ENCODE peak calls at places on chromosomes 6 and 20, in four cellular contexts. One of them, this sample, is unnamed.

GRCh38 chr6:6851059-6851658 is 256.6 kb upstream of the RREB1 start:
- DNase-seq in HepG2: peak
- DNase-seq in SK-N-SH: no peak
- DNase-seq in K562: peak
- DNase-seq in this sample: peak

GRCh38 chr6:47520282-47520681 is 42.7 kb downstream of the CD2AP start:
- DNase-seq in K562: no peak
- DNase-seq in SK-N-SH: no peak
- DNase-seq in HepG2: peak
- DNase-seq in this sample: no peak

GRCh38 chr6:126696921-126697693 is 357.2 kb downstream of the CENPW start:
- DNase-seq in SK-N-SH: peak
- DNase-seq in K562: no peak
- DNase-seq in HepG2: no peak
- DNase-seq in this sample: no peak

GRCh38 chr6:9628819-9629218 is 786.1 kb downstream of the TFAP2A start:
- DNase-seq in K562: no peak
- DNase-seq in HepG2: no peak
- DNase-seq in SK-N-SH: no peak
- DNase-seq in this sample: no peak

GRCh38 chr6:4374231-4374630 is 238.9 kb upstream of the ECI2 start:
- DNase-seq in K562: no peak
- DNase-seq in SK-N-SH: no peak
- DNase-seq in HepG2: no peak
- DNase-seq in this sample: no peak

GRCh38 chr6:11974089-11974488 is 38.0 kb upstream of the HIVEP1 start:
- DNase-seq in HepG2: no peak
- DNase-seq in SK-N-SH: no peak
- DNase-seq in K562: no peak
- DNase-seq in this sample: no peak

GRCh38 chr6:78513856-78514255 is 353.5 kb upstream of the IRAK1BP1 start:
- DNase-seq in HepG2: no peak
- DNase-seq in SK-N-SH: peak
- DNase-seq in K562: no peak
- DNase-seq in this sample: peak

GRCh38 chr20:38789503-38790209 is 15.8 kb upstream of the PPP1R16B start:
- DNase-seq in HepG2: no peak
- DNase-seq in SK-N-SH: no peak
- DNase-seq in K562: no peak
- DNase-seq in this sample: peak

GRCh38 chr20:46358336-46359058 is 47.9 kb downstream of the ELMO2 start:
- DNase-seq in K562: no peak
- DNase-seq in SK-N-SH: no peak
- DNase-seq in HepG2: no peak
- DNase-seq in this sample: no peak

GRCh38 chr6:129593233-129593564 is 116.8 kb downstream of the ARHGAP18 start:
- DNase-seq in HepG2: peak
- DNase-seq in K562: no peak
- DNase-seq in SK-N-SH: no peak
- DNase-seq in this sample: no peak

DNA sequence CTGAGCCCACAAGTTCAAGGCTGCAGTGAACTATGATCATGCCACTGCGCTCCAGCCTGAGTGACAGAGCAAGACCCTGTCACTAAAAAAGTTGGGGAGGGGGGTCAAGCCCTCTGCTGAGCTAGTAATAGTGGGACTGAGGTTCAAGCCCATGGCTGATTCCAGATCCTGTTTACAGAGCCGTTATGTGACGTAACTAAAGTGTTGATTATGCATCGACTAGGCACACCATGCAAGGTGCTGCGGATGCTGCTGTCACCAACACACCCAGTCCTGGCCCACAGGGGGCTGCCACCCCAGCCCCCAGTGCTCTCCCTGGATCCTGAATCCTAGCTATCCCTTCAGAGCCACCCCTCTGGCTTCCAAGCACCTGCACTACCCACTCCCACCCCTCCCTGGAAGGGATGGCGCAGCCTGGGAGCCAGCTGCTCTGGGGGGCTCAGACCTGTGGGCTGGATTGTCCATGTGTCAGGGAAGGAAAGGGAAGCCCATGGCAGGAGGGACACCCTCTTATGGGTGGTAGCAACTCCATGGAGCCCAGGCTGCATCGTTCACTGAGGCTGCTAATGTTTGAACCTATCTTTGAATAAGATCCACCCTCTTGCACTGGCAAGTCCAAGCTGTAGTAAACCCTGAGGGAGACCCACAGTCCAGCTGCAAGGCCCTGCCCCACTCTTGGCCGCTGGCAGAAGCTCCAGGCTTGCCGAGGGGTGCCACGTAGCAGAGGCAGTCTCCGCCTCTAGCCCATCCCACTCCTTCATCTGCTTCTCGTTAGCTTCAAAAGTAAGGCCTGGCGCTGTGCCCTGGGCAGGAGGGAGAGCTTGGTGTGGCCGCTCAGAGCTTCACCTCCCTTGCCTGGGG is 95.0 kb downstream of the SNX5 start:
- DNase-seq in SK-N-SH: peak
- DNase-seq in HepG2: peak
- DNase-seq in K562: no peak
- DNase-seq in this sample: peak
- TF ChIP-seq ELF1 in SK-N-SH: no peak
- TF ChIP-seq ELF1 in HepG2: peak
- TF ChIP-seq ELF1 in K562: no peak
- TF ChIP-seq ELF1 in this sample: no peak

DNA sequence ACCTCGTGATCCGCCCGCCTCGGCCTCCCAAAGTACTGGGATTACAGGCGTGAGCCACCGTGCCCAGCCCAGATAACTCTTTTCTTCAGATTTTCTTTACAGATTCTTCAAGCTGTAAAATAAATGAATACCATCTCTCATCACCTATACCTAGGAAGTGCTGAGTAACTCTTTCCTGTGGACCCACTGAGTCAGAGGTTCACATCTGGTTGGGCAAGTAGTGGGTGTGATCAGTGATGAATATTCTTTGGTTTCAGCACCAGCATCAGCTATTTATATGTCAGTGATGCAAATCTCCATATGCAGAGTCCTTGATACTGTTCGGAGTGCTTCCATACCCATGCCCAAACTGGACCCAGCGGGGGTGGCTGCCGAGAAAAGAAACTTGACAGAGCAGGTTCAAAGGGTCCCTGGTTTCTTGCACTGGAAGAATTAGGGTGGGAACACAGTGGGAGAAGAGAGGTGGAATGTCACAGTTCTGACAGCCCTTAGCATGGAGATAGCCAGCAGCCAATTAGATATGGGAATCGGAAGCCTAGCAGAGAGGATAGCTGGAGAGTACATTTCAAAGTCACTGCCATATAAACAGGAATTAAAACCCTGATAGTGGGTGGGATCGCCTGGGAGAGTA is 64.9 kb upstream of the DDR1 start:
- DNase-seq in SK-N-SH: no peak
- DNase-seq in K562: no peak
- DNase-seq in HepG2: no peak
- DNase-seq in this sample: no peak
- TF ChIP-seq ELF1 in SK-N-SH: no peak
- TF ChIP-seq ELF1 in K562: peak
- TF ChIP-seq ELF1 in HepG2: no peak
- TF ChIP-seq ELF1 in this sample: no peak

GRCh38 chr6:157811476-157812173 is 11.4 kb upstream of the SNX9 start:
- DNase-seq in SK-N-SH: no peak
- DNase-seq in K562: peak
- DNase-seq in HepG2: no peak
- DNase-seq in this sample: no peak

GRCh38 chr6:157813757-157814455 is 9.1 kb upstream of the SNX9 start:
- DNase-seq in SK-N-SH: no peak
- DNase-seq in HepG2: no peak
- DNase-seq in K562: no peak
- DNase-seq in this sample: no peak

GRCh38 chr6:157812425-157813171 is 10.4 kb upstream of the SNX9 start:
- DNase-seq in SK-N-SH: no peak
- DNase-seq in HepG2: no peak
- DNase-seq in K562: no peak
- DNase-seq in this sample: no peak

GRCh38 chr6:157814883-157815282 is 8.2 kb upstream of the SNX9 start:
- DNase-seq in SK-N-SH: no peak
- DNase-seq in HepG2: no peak
- DNase-seq in K562: no peak
- DNase-seq in this sample: no peak

GRCh38 chr6:157813191-157813590 is 9.9 kb upstream of the SNX9 start:
- DNase-seq in K562: peak
- DNase-seq in SK-N-SH: no peak
- DNase-seq in HepG2: no peak
- DNase-seq in this sample: no peak
- TF ChIP-seq ELF1 in K562: no peak
- TF ChIP-seq ELF1 in SK-N-SH: no peak
- TF ChIP-seq ELF1 in HepG2: no peak
- TF ChIP-seq ELF1 in this sample: no peak

GRCh38 chr6:158818008-158818579 is 1.1 kb downstream of the EZR start:
- DNase-seq in K562: peak
- DNase-seq in HepG2: peak
- DNase-seq in SK-N-SH: peak
- DNase-seq in this sample: no peak

GRCh38 chr6:158815915-158816314 is 3.3 kb downstream of the EZR start:
- DNase-seq in SK-N-SH: no peak
- DNase-seq in K562: no peak
- DNase-seq in HepG2: no peak
- DNase-seq in this sample: no peak

GRCh38 chr6:158818580-158819212 is 472 bp downstream of the EZR start:
- DNase-seq in SK-N-SH: peak
- DNase-seq in HepG2: peak
- DNase-seq in K562: peak
- DNase-seq in this sample: no peak

GRCh38 chr6:158816329-158816728 is 2.8 kb downstream of the EZR start:
- DNase-seq in HepG2: no peak
- DNase-seq in K562: peak
- DNase-seq in SK-N-SH: no peak
- DNase-seq in this sample: no peak

GRCh38 chr6:158817298-158818007 is 1.7 kb downstream of the EZR start:
- DNase-seq in K562: peak
- DNase-seq in HepG2: peak
- DNase-seq in SK-N-SH: peak
- DNase-seq in this sample: no peak
- TF ChIP-seq ELF1 in K562: no peak
- TF ChIP-seq ELF1 in HepG2: no peak
- TF ChIP-seq ELF1 in SK-N-SH: no peak
- TF ChIP-seq ELF1 in this sample: no peak

GRCh38 chr6:90202156-90202555 is 94.5 kb downstream of the BACH2 start:
- DNase-seq in K562: no peak
- DNase-seq in HepG2: no peak
- DNase-seq in SK-N-SH: no peak
- DNase-seq in this sample: no peak

GRCh38 chr6:90199900-90200299 is 96.7 kb downstream of the BACH2 start:
- DNase-seq in K562: no peak
- DNase-seq in SK-N-SH: no peak
- DNase-seq in HepG2: no peak
- DNase-seq in this sample: no peak

GRCh38 chr6:90203672-90204071 is 93.0 kb downstream of the BACH2 start:
- DNase-seq in HepG2: no peak
- DNase-seq in SK-N-SH: no peak
- DNase-seq in K562: no peak
- DNase-seq in this sample: no peak

GRCh38 chr6:90209527-90209926 is 87.1 kb downstream of the BACH2 start:
- DNase-seq in SK-N-SH: no peak
- DNase-seq in HepG2: no peak
- DNase-seq in K562: no peak
- DNase-seq in this sample: no peak

GRCh38 chr6:90204327-90204726 is 92.3 kb downstream of the BACH2 start:
- DNase-seq in HepG2: no peak
- DNase-seq in K562: peak
- DNase-seq in SK-N-SH: no peak
- DNase-seq in this sample: no peak
- TF ChIP-seq ELF1 in HepG2: no peak
- TF ChIP-seq ELF1 in K562: no peak
- TF ChIP-seq ELF1 in SK-N-SH: no peak
- TF ChIP-seq ELF1 in this sample: no peak

DNA sequence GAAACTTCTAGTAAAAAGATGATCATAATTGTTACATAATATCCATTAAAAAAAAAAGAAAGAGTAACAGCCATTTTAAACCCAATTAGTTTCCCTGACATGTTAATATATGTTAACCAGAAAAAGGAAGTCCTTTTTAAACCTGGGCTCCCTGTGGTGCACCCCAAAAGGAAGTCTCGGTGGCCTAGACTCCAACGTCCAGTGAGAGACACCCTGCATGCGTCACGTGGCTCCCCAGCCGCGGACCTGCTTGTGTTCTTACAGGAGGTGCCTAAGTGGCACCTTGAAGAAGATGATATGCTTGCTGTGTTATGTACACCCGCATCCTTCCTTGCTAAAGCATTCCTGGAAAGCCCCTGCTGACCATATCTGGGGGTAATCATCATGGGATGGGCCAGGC is 50.1 kb downstream of the FOXC1 start:
- DNase-seq in K562: no peak
- DNase-seq in SK-N-SH: no peak
- DNase-seq in HepG2: no peak
- DNase-seq in this sample: no peak
- TF ChIP-seq ELF1 in K562: no peak
- TF ChIP-seq ELF1 in SK-N-SH: no peak
- TF ChIP-seq ELF1 in HepG2: no peak
- TF ChIP-seq ELF1 in this sample: no peak

GRCh38 chr6:139829557-139829956 is 455.1 kb upstream of the CITED2 start:
- DNase-seq in HepG2: no peak
- DNase-seq in K562: no peak
- DNase-seq in SK-N-SH: no peak
- DNase-seq in this sample: no peak
- TF ChIP-seq ELF1 in HepG2: no peak
- TF ChIP-seq ELF1 in K562: no peak
- TF ChIP-seq ELF1 in SK-N-SH: no peak
- TF ChIP-seq ELF1 in this sample: no peak

This sample was measured in HCT116.